ENCODE peak calls at places on chromosomes 5 and 9, in four cellular contexts. One of them, this sample, is unnamed. For H3K36me3, the result is how much of the 10 kb centered on the place peaks cover.

GRCh38 chr9:137691648-137692357 is 73.0 kb downstream of the EHMT1 start:
- DNase-seq in tibial nerve: no peak
- DNase-seq in CD8-positive, alpha-beta T cell: no peak
- DNase-seq in IMR-90: no peak
- DNase-seq in this sample: no peak

GRCh38 chr9:115730845-115731244 is 422.7 kb upstream of the PAPPA start:
- DNase-seq in CD8-positive, alpha-beta T cell: no peak
- DNase-seq in IMR-90: peak
- DNase-seq in tibial nerve: no peak
- DNase-seq in this sample: no peak

GRCh38 chr9:2228132-2228531 is 213.0 kb downstream of the SMARCA2 start:
- DNase-seq in tibial nerve: no peak
- DNase-seq in IMR-90: no peak
- DNase-seq in CD8-positive, alpha-beta T cell: no peak
- DNase-seq in this sample: no peak

GRCh38 chr5:71899865-71900342 is 180.8 kb downstream of the CARTPT start:
- DNase-seq in IMR-90: peak
- DNase-seq in tibial nerve: no peak
- DNase-seq in CD8-positive, alpha-beta T cell: no peak
- DNase-seq in this sample: no peak

GRCh38 chr5:612498-613424 is 621 bp downstream of the CEP72 start:
- DNase-seq in tibial nerve: no peak
- DNase-seq in IMR-90: no peak
- DNase-seq in CD8-positive, alpha-beta T cell: peak
- DNase-seq in this sample: no peak

GRCh38 chr9:81656871-81657337 is 32.4 kb downstream of the TLE1 start:
- DNase-seq in CD8-positive, alpha-beta T cell: no peak
- DNase-seq in tibial nerve: no peak
- DNase-seq in IMR-90: no peak
- DNase-seq in this sample: no peak

GRCh38 chr9:129012343-129012742 is 15.8 kb downstream of the SH3GLB2 start:
- DNase-seq in tibial nerve: no peak
- DNase-seq in IMR-90: no peak
- DNase-seq in CD8-positive, alpha-beta T cell: no peak
- DNase-seq in this sample: no peak

GRCh38 chr9:95645992-95646391 is 129.2 kb upstream of the PTCH1 start:
- DNase-seq in IMR-90: no peak
- DNase-seq in CD8-positive, alpha-beta T cell: no peak
- DNase-seq in tibial nerve: no peak
- DNase-seq in this sample: no peak

GRCh38 chr9:88710449-88710848 is 175.5 kb downstream of the NXNL2 start:
- DNase-seq in IMR-90: peak
- DNase-seq in tibial nerve: no peak
- DNase-seq in CD8-positive, alpha-beta T cell: no peak
- DNase-seq in this sample: no peak

GRCh38 chr9:18480649-18481048 is 6.7 kb downstream of the ADAMTSL1 start:
- DNase-seq in IMR-90: peak
- DNase-seq in CD8-positive, alpha-beta T cell: no peak
- DNase-seq in tibial nerve: no peak
- DNase-seq in this sample: no peak

GRCh38 chr5:96354237-96354636 is 78.8 kb downstream of the PCSK1 start:
- DNase-seq in CD8-positive, alpha-beta T cell: no peak
- DNase-seq in IMR-90: no peak
- DNase-seq in tibial nerve: no peak
- DNase-seq in this sample: no peak
- H3K36me3 ChIP-seq in CD8-positive, alpha-beta T cell: under half
- H3K36me3 ChIP-seq in IMR-90: under half
- H3K36me3 ChIP-seq in tibial nerve: under half
- H3K36me3 ChIP-seq in this sample: under half

GRCh38 chr9:133768859-133769510 is 30.8 kb upstream of the SARDH start:
- DNase-seq in IMR-90: no peak
- DNase-seq in CD8-positive, alpha-beta T cell: no peak
- DNase-seq in tibial nerve: no peak
- DNase-seq in this sample: no peak
- H3K4me3 ChIP-seq in IMR-90: no peak
- H3K4me3 ChIP-seq in CD8-positive, alpha-beta T cell: no peak
- H3K4me3 ChIP-seq in tibial nerve: no peak
- H3K4me3 ChIP-seq in this sample: no peak

GRCh38 chr5:179825655-179826182 is 5.0 kb downstream of the SQSTM1 start:
- DNase-seq in IMR-90: no peak
- DNase-seq in tibial nerve: no peak
- DNase-seq in CD8-positive, alpha-beta T cell: no peak
- DNase-seq in this sample: no peak

GRCh38 chr5:179829732-179830435 is 9.2 kb downstream of the SQSTM1 start:
- DNase-seq in tibial nerve: no peak
- DNase-seq in IMR-90: no peak
- DNase-seq in CD8-positive, alpha-beta T cell: no peak
- DNase-seq in this sample: no peak

GRCh38 chr5:179832039-179832745 is 11.5 kb downstream of the SQSTM1 start:
- DNase-seq in CD8-positive, alpha-beta T cell: no peak
- DNase-seq in IMR-90: no peak
- DNase-seq in tibial nerve: no peak
- DNase-seq in this sample: no peak

GRCh38 chr5:179827684-179828083 is 7.0 kb downstream of the SQSTM1 start:
- DNase-seq in tibial nerve: no peak
- DNase-seq in IMR-90: peak
- DNase-seq in CD8-positive, alpha-beta T cell: no peak
- DNase-seq in this sample: no peak

DNA sequence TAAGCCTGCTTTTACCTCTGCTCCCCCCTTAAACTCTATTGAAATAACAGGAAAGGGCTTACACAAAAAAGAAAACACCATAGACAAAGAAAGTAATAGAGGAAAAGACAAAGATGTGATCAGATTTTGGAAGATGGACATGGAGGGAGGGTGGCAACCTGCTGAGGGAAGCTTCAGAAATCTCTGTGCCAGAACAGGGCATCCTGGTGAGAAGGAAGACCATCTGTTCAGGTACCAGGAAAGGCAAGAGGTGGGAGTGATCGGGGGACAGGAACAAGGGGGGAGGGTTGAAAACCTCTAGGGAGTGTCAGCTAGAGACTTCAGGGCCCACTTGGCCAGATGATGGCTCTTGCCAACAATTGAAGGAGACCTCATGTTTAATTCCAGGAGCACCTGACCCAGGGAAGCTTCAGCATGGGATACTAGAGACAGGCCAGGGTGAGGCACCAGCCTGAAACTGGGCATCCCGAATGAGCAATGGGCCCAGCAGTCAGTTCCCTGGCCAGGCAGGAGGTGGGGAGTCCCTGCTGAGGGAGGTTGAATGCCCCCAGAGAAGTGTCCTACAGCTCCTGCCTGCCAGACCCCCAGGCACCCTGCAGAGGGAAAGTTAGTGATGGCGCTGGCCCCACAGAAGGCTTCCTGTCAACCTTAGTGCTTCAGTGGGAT is 8.2 kb downstream of the SQSTM1 start:
- DNase-seq in tibial nerve: no peak
- DNase-seq in IMR-90: no peak
- DNase-seq in CD8-positive, alpha-beta T cell: no peak
- DNase-seq in this sample: no peak
- H3K36me3 ChIP-seq in tibial nerve: under half
- H3K36me3 ChIP-seq in IMR-90: half or more
- H3K36me3 ChIP-seq in CD8-positive, alpha-beta T cell: half or more
- H3K36me3 ChIP-seq in this sample: half or more

GRCh38 chr5:160198886-160199409 is 30.4 kb upstream of the FABP6 start:
- DNase-seq in CD8-positive, alpha-beta T cell: no peak
- DNase-seq in IMR-90: no peak
- DNase-seq in tibial nerve: no peak
- DNase-seq in this sample: no peak
- H3K4me3 ChIP-seq in CD8-positive, alpha-beta T cell: peak
- H3K4me3 ChIP-seq in IMR-90: no peak
- H3K4me3 ChIP-seq in tibial nerve: peak
- H3K4me3 ChIP-seq in this sample: no peak

DNA sequence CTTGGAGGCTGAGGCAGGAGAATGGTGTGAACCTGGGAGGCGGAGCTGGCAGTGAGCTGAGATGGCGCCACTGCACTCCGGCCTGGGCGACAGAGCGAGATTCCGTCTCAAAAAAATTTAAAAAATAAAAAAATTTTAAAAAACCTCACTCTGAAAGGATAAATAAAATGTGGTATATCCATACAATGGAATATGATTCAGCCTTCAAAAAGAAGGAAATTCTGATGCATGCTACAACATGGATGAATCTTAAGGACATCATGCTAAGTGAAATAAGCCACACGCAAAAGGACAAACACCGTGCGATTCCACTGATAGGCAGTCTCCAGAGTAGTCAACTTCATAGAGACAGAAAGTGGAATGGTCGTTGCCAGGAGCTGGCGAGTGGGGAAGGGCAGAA is 8.4 kb downstream of the DBN1 start:
- DNase-seq in IMR-90: no peak
- DNase-seq in CD8-positive, alpha-beta T cell: no peak
- DNase-seq in tibial nerve: no peak
- DNase-seq in this sample: no peak
- H3K36me3 ChIP-seq in IMR-90: half or more
- H3K36me3 ChIP-seq in CD8-positive, alpha-beta T cell: under half
- H3K36me3 ChIP-seq in tibial nerve: under half
- H3K36me3 ChIP-seq in this sample: under half

GRCh38 chr5:141845371-141845821 is 32.8 kb downstream of the PCDH1 start:
- DNase-seq in IMR-90: no peak
- DNase-seq in CD8-positive, alpha-beta T cell: no peak
- DNase-seq in tibial nerve: no peak
- DNase-seq in this sample: no peak
- H3K4me3 ChIP-seq in IMR-90: no peak
- H3K4me3 ChIP-seq in CD8-positive, alpha-beta T cell: no peak
- H3K4me3 ChIP-seq in tibial nerve: no peak
- H3K4me3 ChIP-seq in this sample: no peak

This sample was measured in esophagus squamous epithelium.